ENCODE peak calls at places on chromosomes 13 and 19, in four cellular contexts. T is WTC11, C is H1, O is A549. N is an unnamed sample.

GRCh38 chr19:56377105-56377924 is 16.0 kb downstream of the ZNF582 start:
- DNase-seq in T (no peak), O (no peak), C (no peak), N (no peak)

GRCh38 chr13:92547256-92547655 is 679.4 kb upstream of the GPC6 start:
- DNase-seq in C (no peak), T (no peak), O (no peak), N (no peak)

GRCh38 chr13:22064854-22065646 is 394.2 kb downstream of the FGF9 start:
- DNase-seq in C (no peak), T (no peak), O (no peak), N (no peak)

GRCh38 chr13:61202042-61202441 is 213.6 kb downstream of the PCDH20 start:
- DNase-seq in O (no peak), T (peak; percentile 18), C (no peak), N (no peak)

GRCh38 chr19:43781630-43782310 is 997 bp upstream of the KCNN4 start:
- DNase-seq in O (no peak), C (no peak), T (no peak), N (no peak)

GRCh38 chr19:861756-862528 is 2.5 kb downstream of the CFD start:
- DNase-seq in C (peak; percentile 96), T (peak; percentile 96), O (no peak), N (no peak)

GRCh38 chr13:107035186-107035585 is 467.2 kb upstream of the ARGLU1 start:
- DNase-seq in O (no peak), T (no peak), C (no peak), N (no peak)

GRCh38 chr13:73001971-73002370 is 56.8 kb upstream of the KLF5 start:
- DNase-seq in O (no peak), C (no peak), T (no peak), N (no peak)

GRCh38 chr19:55373993-55374757 is 2.5 kb upstream of the TMEM190 start:
- DNase-seq in T (no peak), O (peak; percentile 75), C (no peak), N (no peak)

GRCh38 chr19:41175825-41176734 is 16.9 kb upstream of the CYP2S1 start:
- DNase-seq in T (peak; percentile 77), C (peak; percentile 78), O (peak; percentile 100), N (no peak)

GRCh38 chr19:40139533-40140287 is 49.0 kb upstream of the ZNF780A start:
- DNase-seq in O (peak; percentile 79), T (no peak), C (peak; percentile 47), N (peak; percentile 50)

GRCh38 chr19:15448778-15449619 is 757 bp downstream of the WIZ start:
- DNase-seq in O (peak; percentile 15), T (no peak), C (peak; percentile 67), N (peak; percentile 25)

GRCh38 chr19:4715529-4716221 is 8.0 kb downstream of the DPP9 start:
- DNase-seq in T (no peak), O (no peak), C (no peak), N (no peak)

GRCh38 chr13:101267656-101268055 is 148.7 kb downstream of the NALCN start:
- DNase-seq in T (no peak), C (no peak), O (no peak), N (no peak)

GRCh38 chr13:95710313-95710712 is 33.4 kb downstream of the DNAJC3 start:
- DNase-seq in O (no peak), T (no peak), C (no peak), N (peak; percentile 33)

GRCh38 chr13:47893527-47893926 is 107.5 kb downstream of the SUCLA2 start:
- DNase-seq in T (no peak), C (no peak), O (no peak), N (no peak)

GRCh38 chr13:30797847-30798246 is 62.5 kb downstream of the ALOX5AP start:
- DNase-seq in O (no peak), T (no peak), C (no peak), N (no peak)

GRCh38 chr13:30800107-30800506 is 64.8 kb downstream of the ALOX5AP start:
- DNase-seq in O (no peak), T (no peak), C (no peak), N (no peak)

GRCh38 chr13:30798776-30799625 is 63.7 kb downstream of the ALOX5AP start:
- DNase-seq in T (no peak), C (no peak), O (no peak), N (peak; percentile 64)

GRCh38 chr13:30796833-30797601 is 61.7 kb downstream of the ALOX5AP start:
- DNase-seq in O (no peak), T (no peak), C (no peak), N (peak; percentile 25)

GRCh38 chr13:30796132-30796832 is 60.9 kb downstream of the ALOX5AP start:
- DNase-seq in T (no peak), C (no peak), O (peak; percentile 25), N (peak; percentile 29)
- TF ChIP-seq JUN in T (no peak), C (no peak), O (no peak), N (no peak)

DNA sequence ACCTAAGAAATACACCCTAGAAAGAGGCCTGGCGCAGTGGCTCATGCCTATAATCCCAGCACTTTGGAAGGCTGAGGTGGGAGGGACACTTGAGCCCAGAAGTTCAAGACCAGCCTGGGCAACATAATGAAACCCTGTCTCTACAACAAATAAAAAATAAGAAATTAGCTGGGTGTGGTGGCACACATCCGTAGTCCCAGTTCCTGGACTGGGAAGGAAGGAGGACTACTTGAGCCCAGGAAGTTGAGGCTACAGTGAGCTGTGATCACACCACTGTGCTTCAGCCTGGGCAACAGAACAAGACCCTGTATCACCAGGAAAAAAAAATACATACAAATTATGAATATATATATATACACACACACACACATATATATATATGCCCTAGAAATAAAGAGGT is 42.7 kb downstream of the PHF11 start:
- DNase-seq in C (no peak), T (no peak), O (no peak), N (no peak)
- TF ChIP-seq JUN in C (no peak), T (no peak), O (no peak), N (no peak)

GRCh38 chr13:76965759-76966421 is 17.6 kb downstream of the ACOD1 start:
- DNase-seq in C (no peak), T (no peak), O (no peak), N (peak; percentile 21)
- TF ChIP-seq JUN in C (no peak), T (no peak), O (no peak), N (no peak)

GRCh38 chr13:59493436-59493965 is 670.2 kb downstream of the DIAPH3 start:
- DNase-seq in C (no peak), T (no peak), O (no peak), N (peak; percentile 48)

GRCh38 chr13:59494151-59494550 is 669.6 kb downstream of the DIAPH3 start:
- DNase-seq in T (no peak), C (no peak), O (no peak), N (no peak)

GRCh38 chr13:59497845-59498244 is 665.9 kb downstream of the DIAPH3 start:
- DNase-seq in C (no peak), T (no peak), O (no peak), N (peak; percentile 75)

GRCh38 chr13:59492030-59492636 is 671.6 kb downstream of the DIAPH3 start:
- DNase-seq in T (no peak), O (no peak), C (no peak), N (peak; percentile 44)

DNA sequence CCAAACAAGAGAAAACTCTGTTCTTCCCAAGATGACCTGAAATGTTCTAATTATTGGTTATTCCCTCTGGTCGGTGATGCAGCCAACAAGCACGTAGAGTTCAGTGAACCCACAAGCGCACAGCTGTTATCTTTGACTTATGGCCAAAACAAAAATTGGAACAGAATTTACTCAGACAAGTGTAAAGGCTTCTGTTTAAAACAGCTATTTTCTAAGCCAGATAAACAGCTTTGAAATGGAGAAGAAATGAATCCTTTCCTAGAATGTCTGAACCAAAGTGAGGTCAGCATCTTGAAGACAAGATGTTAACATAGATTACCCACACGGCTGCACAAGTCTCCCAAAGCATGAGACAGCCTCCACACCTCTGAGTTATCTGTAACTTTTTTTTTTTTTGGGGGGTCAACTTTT is 669.2 kb downstream of the DIAPH3 start:
- DNase-seq in C (no peak), T (no peak), O (no peak), N (peak; percentile 93)
- TF ChIP-seq JUN in C (no peak), T (no peak), O (no peak), N (peak; percentile 57)

GRCh38 chr13:66994097-66994496 is 236.0 kb downstream of the PCDH9 start:
- DNase-seq in T (peak; percentile 83), C (peak; percentile 85), O (peak; percentile 49), N (peak; percentile 81)
- TF ChIP-seq JUN in T (no peak), C (no peak), O (peak; percentile 45), N (no peak)

GRCh38 chr13:98921786-98922185 is 56.1 kb downstream of the DOCK9 start:
- DNase-seq in C (no peak), T (no peak), O (no peak), N (no peak)
- TF ChIP-seq JUN in C (no peak), T (no peak), O (no peak), N (no peak)

GRCh38 chr13:42271337-42272114 is 426 bp upstream of the AKAP11 start:
- DNase-seq in T (peak; percentile 84), O (peak; percentile 85), C (peak; percentile 89), N (peak; percentile 98)

GRCh38 chr13:42270160-42270856 is 1.6 kb upstream of the AKAP11 start:
- DNase-seq in O (no peak), C (no peak), T (no peak), N (no peak)

GRCh38 chr13:42272776-42273175 is 824 bp downstream of the AKAP11 start:
- DNase-seq in T (no peak), O (no peak), C (no peak), N (no peak)

GRCh38 chr13:42270857-42271215 is 1.1 kb upstream of the AKAP11 start:
- DNase-seq in C (no peak), O (no peak), T (no peak), N (no peak)

GRCh38 chr13:42272115-42272756 is at the start of gene AKAP11:
- DNase-seq in C (peak; percentile 73), O (peak; percentile 5), T (peak; percentile 60), N (peak; percentile 65)
- TF ChIP-seq JUN in C (no peak), O (peak; percentile 38), T (no peak), N (no peak)

GRCh38 chr19:45874620-45874966 is 10.5 kb downstream of the FOXA3 start:
- DNase-seq in T (no peak), C (no peak), O (no peak), N (no peak)

GRCh38 chr19:45870798-45871197 is 6.7 kb downstream of the FOXA3 start:
- DNase-seq in O (no peak), C (no peak), T (no peak), N (no peak)

GRCh38 chr19:45873219-45873772 is 9.2 kb downstream of the FOXA3 start:
- DNase-seq in O (no peak), T (no peak), C (no peak), N (no peak)

GRCh38 chr19:45876161-45876410 is 9.9 kb downstream of the IRF2BP1 start:
- DNase-seq in O (no peak), T (no peak), C (no peak), N (no peak)

DNA sequence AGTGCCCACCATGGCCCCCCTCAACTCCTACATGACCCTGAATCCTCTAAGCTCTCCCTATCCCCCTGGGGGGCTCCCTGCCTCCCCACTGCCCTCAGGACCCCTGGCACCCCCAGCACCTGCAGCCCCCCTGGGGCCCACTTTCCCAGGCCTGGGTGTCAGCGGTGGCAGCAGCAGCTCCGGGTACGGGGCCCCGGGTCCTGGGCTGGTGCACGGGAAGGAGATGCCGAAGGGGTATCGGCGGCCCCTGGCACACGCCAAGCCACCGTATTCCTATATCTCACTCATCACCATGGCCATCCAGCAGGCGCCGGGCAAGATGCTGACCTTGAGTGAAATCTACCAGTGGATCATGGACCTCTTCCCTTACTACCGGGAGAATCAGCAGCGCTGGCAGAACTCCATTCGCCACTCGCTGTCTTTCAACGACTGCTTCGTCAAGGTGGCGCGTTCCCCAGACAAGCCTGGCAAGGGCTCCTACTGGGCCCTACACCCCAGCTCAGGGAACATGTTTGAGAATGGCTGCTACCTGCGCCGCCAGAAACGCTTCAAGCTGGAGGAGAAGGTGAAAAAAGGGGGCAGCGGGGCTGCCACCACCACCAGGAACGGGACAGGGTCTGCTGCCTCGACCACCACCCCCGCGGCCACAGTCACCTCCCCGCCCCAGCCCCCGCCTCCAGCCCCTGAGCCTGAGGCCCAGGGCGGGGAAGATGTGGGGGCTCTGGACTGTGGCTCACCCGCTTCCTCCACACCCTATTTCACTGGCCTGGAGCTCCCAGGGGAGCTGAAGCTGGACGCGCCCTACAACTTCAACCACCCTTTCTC is 8.2 kb downstream of the FOXA3 start:
- DNase-seq in O (no peak), C (no peak), T (no peak), N (no peak)
- TF ChIP-seq JUN in O (no peak), C (no peak), T (no peak), N (no peak)

N was measured in endothelial cell of umbilical vein.